ENCODE peak calls at places on chromosome 6, in four cellular contexts. Y is K562, O is endothelial cell of umbilical vein, E is GM12878. Q is an unnamed sample.

GRCh38 chr6:53465732-53466131 is 79.2 kb downstream of the GCLC start:
- DNase-seq in Y (no peak), O (no peak), E (no peak), Q (peak; percentile 23)

GRCh38 chr6:97705568-97705967 is 422.6 kb upstream of the MMS22L start:
- DNase-seq in Y (no peak), O (no peak), E (no peak), Q (peak; percentile 2)

GRCh38 chr6:109308018-109308492 is 74.2 kb downstream of the CD164 start:
- DNase-seq in Y (peak; percentile 75), O (no peak), E (no peak), Q (peak; percentile 63)

GRCh38 chr6:150142657-150143501 is at the start of gene PPP1R14C:
- DNase-seq in Y (peak; percentile 92), O (no peak), E (no peak), Q (no peak)

GRCh38 chr6:40461643-40462042 is 125.5 kb downstream of the LRFN2 start:
- DNase-seq in Y (no peak), O (no peak), E (no peak), Q (no peak)

GRCh38 chr6:96657344-96657743 is 94.4 kb downstream of the FHL5 start:
- DNase-seq in Y (no peak), O (no peak), E (no peak), Q (no peak)

GRCh38 chr6:168333039-168333438 is 13.5 kb upstream of the DACT2 start:
- DNase-seq in Y (peak; percentile 80), O (no peak), E (no peak), Q (no peak)

GRCh38 chr6:150243620-150244314 is 100.9 kb downstream of the PPP1R14C start:
- DNase-seq in Y (no peak), O (no peak), E (no peak), Q (peak; percentile 44)

GRCh38 chr6:95431637-95432228 is 145.6 kb upstream of the MANEA start:
- DNase-seq in Y (peak; percentile 22), O (peak; percentile 64), E (no peak), Q (peak; percentile 40)

GRCh38 chr6:44229376-44230033 is 6.1 kb downstream of the SLC29A1 start:
- DNase-seq in Y (no peak), O (no peak), E (no peak), Q (no peak)

GRCh38 chr6:5435449-5435848 is 174.1 kb downstream of the FARS2 start:
- DNase-seq in Y (no peak), O (no peak), E (no peak), Q (peak; percentile 86)

GRCh38 chr6:44202972-44203750 is 13.6 kb upstream of the MYMX start:
- DNase-seq in Y (no peak), O (no peak), E (no peak), Q (no peak)

GRCh38 chr6:139134817-139135577 is at the start of gene HECA:
- DNase-seq in Y (peak; percentile 99), O (peak; percentile 93), E (no peak), Q (peak; percentile 94)

GRCh38 chr6:36755435-36756348 is 58.1 kb downstream of the RAB44 start:
- DNase-seq in Y (no peak), O (peak; percentile 94), E (peak; percentile 91), Q (peak; percentile 72)
- TF ChIP-seq FOS in Y (no peak), O (peak; percentile 97), E (no peak), Q (peak; percentile 5)

GRCh38 chr6:22882581-22882980 is 313.2 kb downstream of the HDGFL1 start:
- DNase-seq in Y (no peak), O (no peak), E (no peak), Q (no peak)

GRCh38 chr6:22884441-22884840 is 315.1 kb downstream of the HDGFL1 start:
- DNase-seq in Y (no peak), O (peak; percentile 95), E (no peak), Q (no peak)

GRCh38 chr6:22883061-22883717 is 313.8 kb downstream of the HDGFL1 start:
- DNase-seq in Y (no peak), O (peak; percentile 85), E (no peak), Q (no peak)

GRCh38 chr6:22888147-22888831 is 318.9 kb downstream of the HDGFL1 start:
- DNase-seq in Y (no peak), O (peak; percentile 91), E (no peak), Q (no peak)

GRCh38 chr6:22886881-22887581 is 317.7 kb downstream of the HDGFL1 start:
- DNase-seq in Y (no peak), O (no peak), E (peak; percentile 30), Q (peak; percentile 54)
- TF ChIP-seq FOS in Y (no peak), O (no peak), E (no peak), Q (no peak)

GRCh38 chr6:82045965-82046756 is 201.4 kb downstream of the IBTK start:
- DNase-seq in Y (no peak), O (no peak), E (no peak), Q (peak; percentile 87)

DNA sequence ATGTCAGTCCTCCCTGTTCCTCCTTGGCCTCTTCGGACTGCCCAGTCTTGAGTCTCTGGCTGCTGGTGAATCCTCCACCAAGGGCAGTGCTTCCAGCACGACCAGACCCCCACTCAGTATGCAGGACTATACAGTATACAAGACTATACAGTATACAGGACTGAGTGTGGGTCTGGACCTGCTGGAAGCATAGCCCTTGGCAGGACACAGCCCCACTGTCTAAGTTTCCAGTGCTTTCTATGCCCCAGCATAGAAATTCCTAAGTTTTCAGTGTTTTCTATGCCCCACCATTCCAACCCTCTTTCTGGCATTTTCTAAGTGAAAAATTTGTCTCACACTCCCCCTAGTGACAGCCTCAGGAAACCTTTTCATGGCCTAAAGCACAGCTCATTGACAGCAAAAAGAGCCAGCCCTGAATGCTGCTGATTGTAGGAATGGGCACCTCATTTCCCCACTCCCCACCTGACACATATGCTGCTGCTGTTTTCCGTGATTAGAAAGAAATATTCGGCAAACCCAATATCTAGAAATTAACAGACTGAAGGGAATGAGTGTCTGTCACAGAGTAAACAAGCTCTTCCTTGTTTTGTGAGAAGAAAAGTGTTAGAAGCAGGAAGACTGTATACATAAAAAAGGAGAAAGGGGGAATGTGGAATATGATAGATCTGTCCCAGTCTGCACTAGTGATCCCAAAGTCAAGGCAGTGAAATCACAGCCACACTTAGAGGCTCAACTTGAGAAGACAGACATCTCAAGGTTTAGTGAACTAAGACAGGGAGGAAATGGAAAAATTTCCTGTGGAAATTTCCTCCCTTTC is 206.9 kb downstream of the IBTK start:
- DNase-seq in Y (no peak), O (peak; percentile 72), E (peak; percentile 7), Q (peak; percentile 59)
- TF ChIP-seq FOS in Y (no peak), O (no peak), E (no peak), Q (no peak)

DNA sequence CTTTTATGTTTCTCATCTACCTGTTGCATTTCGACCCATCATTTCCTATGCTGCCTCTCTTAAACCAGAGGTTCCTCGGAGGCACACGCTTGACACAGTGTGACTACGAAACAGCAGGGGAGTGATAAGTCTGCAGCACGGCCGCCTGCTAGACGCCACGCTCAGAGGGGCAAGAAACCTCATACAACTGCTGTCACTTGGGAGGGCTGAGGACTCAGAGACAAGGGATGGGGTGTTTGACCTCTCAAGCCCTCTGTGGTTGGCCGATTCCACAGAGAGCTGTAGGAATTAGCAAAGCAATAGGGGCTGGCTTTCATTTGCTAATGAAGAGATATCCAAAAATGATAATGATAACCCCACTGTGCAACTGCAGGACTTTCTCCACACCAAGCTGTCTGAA is 372.5 kb downstream of the ZFAND3 start:
- DNase-seq in Y (no peak), O (no peak), E (no peak), Q (no peak)
- TF ChIP-seq FOS in Y (no peak), O (no peak), E (no peak), Q (no peak)

GRCh38 chr6:36216559-36216958 is 20.0 kb downstream of the BRPF3 start:
- DNase-seq in Y (no peak), O (peak; percentile 33), E (no peak), Q (peak; percentile 52)
- TF ChIP-seq FOS in Y (no peak), O (no peak), E (no peak), Q (no peak)